ENCODE peak calls at places on chromosomes 16 and 17, in ten cellular contexts. One of them, this sample, is unnamed.

GRCh38 chr17:15348030-15348429 is 6.6 kb upstream of the TEKT3 start:
- DNase-seq in H1: no peak
- DNase-seq in suprapubic skin: no peak
- DNase-seq in foreskin keratinocyte: peak; percentile 52
- DNase-seq in heart left ventricle: no peak
- DNase-seq in K562: no peak
- DNase-seq in A549: peak; percentile 67
- DNase-seq in ovary: no peak
- DNase-seq in thoracic aorta: no peak
- DNase-seq in tibial artery: no peak
- DNase-seq in this sample: peak; percentile 51

GRCh38 chr17:19012171-19013080 is 7.9 kb upstream of the FAM83G start:
- DNase-seq in thoracic aorta: no peak
- DNase-seq in K562: no peak
- DNase-seq in suprapubic skin: no peak
- DNase-seq in heart left ventricle: no peak
- DNase-seq in H1: no peak
- DNase-seq in A549: no peak
- DNase-seq in tibial artery: no peak
- DNase-seq in foreskin keratinocyte: no peak
- DNase-seq in ovary: no peak
- DNase-seq in this sample: no peak

GRCh38 chr17:18959071-18959844 is 7.3 kb downstream of the SLC5A10 start:
- DNase-seq in ovary: no peak
- DNase-seq in tibial artery: no peak
- DNase-seq in K562: no peak
- DNase-seq in heart left ventricle: no peak
- DNase-seq in thoracic aorta: no peak
- DNase-seq in A549: no peak
- DNase-seq in foreskin keratinocyte: no peak
- DNase-seq in suprapubic skin: no peak
- DNase-seq in H1: no peak
- DNase-seq in this sample: peak; percentile 24

GRCh38 chr16:75733305-75734141 is 7.2 kb upstream of the CPHXL start:
- DNase-seq in tibial artery: peak; percentile 69
- DNase-seq in A549: no peak
- DNase-seq in suprapubic skin: no peak
- DNase-seq in ovary: peak; percentile 30
- DNase-seq in thoracic aorta: no peak
- DNase-seq in H1: no peak
- DNase-seq in heart left ventricle: no peak
- DNase-seq in foreskin keratinocyte: no peak
- DNase-seq in K562: no peak
- DNase-seq in this sample: peak; percentile 98

GRCh38 chr17:41329279-41329925 is 13.9 kb upstream of the KRTAP17-1 start:
- DNase-seq in H1: peak; percentile 78
- DNase-seq in thoracic aorta: no peak
- DNase-seq in ovary: no peak
- DNase-seq in suprapubic skin: no peak
- DNase-seq in heart left ventricle: no peak
- DNase-seq in foreskin keratinocyte: peak; percentile 33
- DNase-seq in A549: peak; percentile 78
- DNase-seq in K562: peak; percentile 39
- DNase-seq in tibial artery: no peak
- DNase-seq in this sample: peak; percentile 33

GRCh38 chr16:5001571-5001970 is 32.2 kb downstream of the NAGPA start:
- DNase-seq in heart left ventricle: no peak
- DNase-seq in suprapubic skin: no peak
- DNase-seq in tibial artery: no peak
- DNase-seq in K562: no peak
- DNase-seq in ovary: no peak
- DNase-seq in A549: no peak
- DNase-seq in H1: no peak
- DNase-seq in thoracic aorta: no peak
- DNase-seq in foreskin keratinocyte: no peak
- DNase-seq in this sample: no peak

GRCh38 chr17:45430738-45431530 is 1.7 kb downstream of the ARHGAP27 start:
- DNase-seq in foreskin keratinocyte: peak; percentile 78
- DNase-seq in A549: no peak
- DNase-seq in heart left ventricle: no peak
- DNase-seq in ovary: no peak
- DNase-seq in H1: peak; percentile 77
- DNase-seq in tibial artery: no peak
- DNase-seq in thoracic aorta: no peak
- DNase-seq in suprapubic skin: no peak
- DNase-seq in K562: no peak
- DNase-seq in this sample: no peak

GRCh38 chr16:22250522-22250921 is 44.4 kb downstream of the EEF2K start:
- DNase-seq in A549: no peak
- DNase-seq in ovary: no peak
- DNase-seq in K562: no peak
- DNase-seq in H1: no peak
- DNase-seq in thoracic aorta: no peak
- DNase-seq in foreskin keratinocyte: no peak
- DNase-seq in tibial artery: no peak
- DNase-seq in heart left ventricle: no peak
- DNase-seq in suprapubic skin: no peak
- DNase-seq in this sample: no peak

GRCh38 chr17:47717261-47717697 is 15.8 kb upstream of the TBX21 start:
- DNase-seq in thoracic aorta: no peak
- DNase-seq in K562: peak; percentile 63
- DNase-seq in A549: no peak
- DNase-seq in suprapubic skin: no peak
- DNase-seq in heart left ventricle: no peak
- DNase-seq in ovary: no peak
- DNase-seq in tibial artery: no peak
- DNase-seq in H1: no peak
- DNase-seq in foreskin keratinocyte: no peak
- DNase-seq in this sample: no peak

GRCh38 chr16:80058236-80058635 is 457.7 kb upstream of the MAF start:
- DNase-seq in foreskin keratinocyte: no peak
- DNase-seq in thoracic aorta: no peak
- DNase-seq in tibial artery: peak; percentile 69
- DNase-seq in heart left ventricle: peak; percentile 36
- DNase-seq in K562: no peak
- DNase-seq in H1: no peak
- DNase-seq in suprapubic skin: peak; percentile 87
- DNase-seq in ovary: peak; percentile 78
- DNase-seq in A549: no peak
- DNase-seq in this sample: peak; percentile 10

GRCh38 chr16:58035356-58036170 is 10.0 kb downstream of the MMP15 start:
- DNase-seq in thoracic aorta: no peak
- DNase-seq in K562: no peak
- DNase-seq in tibial artery: no peak
- DNase-seq in heart left ventricle: no peak
- DNase-seq in ovary: no peak
- DNase-seq in H1: no peak
- DNase-seq in suprapubic skin: no peak
- DNase-seq in foreskin keratinocyte: no peak
- DNase-seq in A549: no peak
- DNase-seq in this sample: no peak

GRCh38 chr16:86925067-86925791 is 346.9 kb downstream of the FOXL1 start:
- DNase-seq in foreskin keratinocyte: peak; percentile 28
- DNase-seq in ovary: no peak
- DNase-seq in suprapubic skin: no peak
- DNase-seq in H1: no peak
- DNase-seq in tibial artery: no peak
- DNase-seq in thoracic aorta: no peak
- DNase-seq in K562: no peak
- DNase-seq in A549: no peak
- DNase-seq in heart left ventricle: no peak
- DNase-seq in this sample: peak; percentile 97

GRCh38 chr17:42519546-42520444 is 16.2 kb upstream of the NAGLU start:
- DNase-seq in ovary: peak; percentile 96
- DNase-seq in foreskin keratinocyte: peak; percentile 89
- DNase-seq in suprapubic skin: peak; percentile 93
- DNase-seq in H1: peak; percentile 59
- DNase-seq in A549: peak; percentile 95
- DNase-seq in thoracic aorta: peak; percentile 93
- DNase-seq in tibial artery: peak; percentile 98
- DNase-seq in K562: no peak
- DNase-seq in heart left ventricle: peak; percentile 93
- DNase-seq in this sample: peak; percentile 99

GRCh38 chr17:42518755-42519545 is 17.1 kb upstream of the NAGLU start:
- DNase-seq in heart left ventricle: peak; percentile 73
- DNase-seq in K562: peak; percentile 72
- DNase-seq in ovary: peak; percentile 70
- DNase-seq in thoracic aorta: no peak
- DNase-seq in foreskin keratinocyte: no peak
- DNase-seq in A549: peak; percentile 84
- DNase-seq in suprapubic skin: no peak
- DNase-seq in tibial artery: peak; percentile 78
- DNase-seq in H1: no peak
- DNase-seq in this sample: peak; percentile 63

GRCh38 chr17:42518046-42518754 is 17.8 kb upstream of the NAGLU start:
- DNase-seq in foreskin keratinocyte: peak; percentile 90
- DNase-seq in H1: no peak
- DNase-seq in A549: peak; percentile 92
- DNase-seq in thoracic aorta: peak; percentile 80
- DNase-seq in heart left ventricle: peak; percentile 80
- DNase-seq in ovary: peak; percentile 92
- DNase-seq in K562: peak; percentile 37
- DNase-seq in tibial artery: peak; percentile 94
- DNase-seq in suprapubic skin: peak; percentile 90
- DNase-seq in this sample: peak; percentile 98

GRCh38 chr17:42514867-42515266 is 21.2 kb upstream of the NAGLU start:
- DNase-seq in ovary: no peak
- DNase-seq in suprapubic skin: no peak
- DNase-seq in H1: no peak
- DNase-seq in thoracic aorta: no peak
- DNase-seq in heart left ventricle: no peak
- DNase-seq in tibial artery: no peak
- DNase-seq in K562: no peak
- DNase-seq in foreskin keratinocyte: no peak
- DNase-seq in A549: no peak
- DNase-seq in this sample: no peak

DNA sequence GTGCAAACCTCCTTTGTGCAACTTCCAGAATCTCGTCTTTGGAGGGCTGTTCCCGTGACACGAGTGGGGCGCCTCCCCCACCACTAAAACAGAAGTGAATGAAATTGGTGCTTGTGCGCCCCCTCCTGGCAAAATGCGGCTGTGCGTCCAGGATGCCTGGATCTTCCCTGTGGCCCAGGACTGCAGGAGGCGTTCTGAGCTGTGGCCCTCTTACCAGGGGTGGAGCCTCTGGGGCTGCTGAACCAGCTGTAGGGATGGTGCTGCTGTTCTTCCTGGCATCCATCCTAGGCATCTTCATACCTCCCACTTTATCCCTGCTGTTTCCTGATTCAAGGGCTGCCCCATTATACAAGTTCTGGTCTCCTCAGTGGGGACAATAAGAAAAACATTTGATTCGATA is 18.5 kb upstream of the NAGLU start:
- DNase-seq in heart left ventricle: peak; percentile 86
- DNase-seq in suprapubic skin: peak; percentile 95
- DNase-seq in H1: peak; percentile 96
- DNase-seq in foreskin keratinocyte: peak; percentile 80
- DNase-seq in A549: peak; percentile 92
- DNase-seq in tibial artery: peak; percentile 97
- DNase-seq in K562: peak; percentile 91
- DNase-seq in ovary: peak; percentile 94
- DNase-seq in thoracic aorta: peak; percentile 64
- DNase-seq in this sample: peak; percentile 89
- H3K4me1 ChIP-seq in heart left ventricle: peaks cover 62% of the 10 kb centered on the region
- H3K4me1 ChIP-seq in suprapubic skin: peaks cover 58% of the 10 kb centered on the region
- H3K4me1 ChIP-seq in H1: peaks cover 6% of the 10 kb centered on the region
- H3K4me1 ChIP-seq in foreskin keratinocyte: peaks cover 28% of the 10 kb centered on the region
- H3K4me1 ChIP-seq in A549: peaks cover 59% of the 10 kb centered on the region
- H3K4me1 ChIP-seq in tibial artery: peaks cover 11% of the 10 kb centered on the region
- H3K4me1 ChIP-seq in K562: peaks cover 51% of the 10 kb centered on the region
- H3K4me1 ChIP-seq in ovary: peaks cover 67% of the 10 kb centered on the region
- H3K4me1 ChIP-seq in thoracic aorta: peaks cover 69% of the 10 kb centered on the region
- H3K4me1 ChIP-seq in this sample: peaks cover 50% of the 10 kb centered on the region

DNA sequence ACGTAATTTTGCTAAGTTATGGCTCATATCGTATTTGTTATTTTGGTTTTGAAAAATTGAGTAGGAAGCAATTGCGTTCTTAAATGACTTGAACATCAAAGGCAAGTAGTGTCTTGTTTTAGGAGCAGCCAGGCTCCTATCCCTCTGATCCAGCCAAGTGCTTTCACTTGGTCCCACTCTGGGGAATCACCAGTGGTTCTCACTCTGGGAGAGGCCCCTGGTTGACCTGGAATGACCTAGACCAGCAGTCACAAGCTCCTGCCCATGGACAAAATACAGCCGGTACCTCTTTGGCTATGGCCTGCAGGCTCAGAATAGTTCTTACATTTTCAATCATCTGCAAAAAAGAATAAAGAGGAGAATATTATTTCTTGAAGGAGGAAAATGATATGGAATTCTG is 137.9 kb downstream of the WWOX start:
- DNase-seq in foreskin keratinocyte: peak; percentile 44
- DNase-seq in ovary: no peak
- DNase-seq in thoracic aorta: no peak
- DNase-seq in H1: peak; percentile 16
- DNase-seq in heart left ventricle: peak; percentile 30
- DNase-seq in suprapubic skin: no peak
- DNase-seq in K562: no peak
- DNase-seq in tibial artery: no peak
- DNase-seq in A549: no peak
- DNase-seq in this sample: no peak
- H3K27ac ChIP-seq in foreskin keratinocyte: no peak overlapping the region
- H3K27ac ChIP-seq in ovary: no peak overlapping the region
- H3K27ac ChIP-seq in thoracic aorta: no peak overlapping the region
- H3K27ac ChIP-seq in H1: no peak overlapping the region
- H3K27ac ChIP-seq in heart left ventricle: no peak overlapping the region
- H3K27ac ChIP-seq in suprapubic skin: no peak overlapping the region
- H3K27ac ChIP-seq in K562: no peak overlapping the region
- H3K27ac ChIP-seq in tibial artery: no peak overlapping the region
- H3K27ac ChIP-seq in A549: no peak overlapping the region
- H3K27ac ChIP-seq in this sample: no peak overlapping the region

DNA sequence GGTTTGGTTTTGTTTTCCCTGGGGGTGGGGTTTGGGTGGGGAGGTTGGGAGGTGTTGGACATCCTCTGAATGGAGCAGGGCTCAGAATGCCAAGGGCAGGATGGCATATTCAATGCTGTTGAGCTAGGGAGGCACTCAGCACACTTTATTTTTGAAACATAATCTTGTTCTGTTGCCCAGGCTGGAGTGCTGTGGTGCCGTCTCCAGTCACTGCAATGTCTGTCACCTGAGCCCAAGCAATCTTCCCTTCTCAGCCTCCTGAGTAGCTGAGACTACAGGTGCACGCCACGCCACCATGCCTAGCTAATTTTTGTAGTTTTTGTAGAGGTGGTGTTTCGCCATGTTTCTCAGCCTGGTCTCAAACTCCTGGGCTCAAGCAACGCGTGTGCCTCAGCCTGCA is 186.1 kb downstream of the RPTOR start:
- DNase-seq in ovary: no peak
- DNase-seq in tibial artery: no peak
- DNase-seq in heart left ventricle: no peak
- DNase-seq in foreskin keratinocyte: no peak
- DNase-seq in H1: no peak
- DNase-seq in suprapubic skin: no peak
- DNase-seq in A549: no peak
- DNase-seq in K562: no peak
- DNase-seq in thoracic aorta: no peak
- DNase-seq in this sample: no peak
- TF ChIP-seq CTCF in ovary: no peak
- TF ChIP-seq CTCF in tibial artery: no peak
- TF ChIP-seq CTCF in heart left ventricle: no peak
- TF ChIP-seq CTCF in foreskin keratinocyte: no peak
- TF ChIP-seq CTCF in H1: no peak
- TF ChIP-seq CTCF in suprapubic skin: no peak
- TF ChIP-seq CTCF in A549: no peak
- TF ChIP-seq CTCF in K562: no peak
- TF ChIP-seq CTCF in thoracic aorta: no peak
- TF ChIP-seq CTCF in this sample: no peak

GRCh38 chr16:74573622-74574021 is 33.3 kb downstream of the GLG1 start:
- DNase-seq in suprapubic skin: no peak
- DNase-seq in H1: no peak
- DNase-seq in foreskin keratinocyte: no peak
- DNase-seq in ovary: no peak
- DNase-seq in heart left ventricle: no peak
- DNase-seq in tibial artery: no peak
- DNase-seq in K562: no peak
- DNase-seq in A549: no peak
- DNase-seq in thoracic aorta: no peak
- DNase-seq in this sample: no peak
- H3K4me1 ChIP-seq in suprapubic skin: peaks cover 13% of the 10 kb centered on the region
- H3K4me1 ChIP-seq in H1: no peaks in the 10 kb centered on the region
- H3K4me1 ChIP-seq in foreskin keratinocyte: peaks cover 17% of the 10 kb centered on the region
- H3K4me1 ChIP-seq in ovary: peaks cover 5% of the 10 kb centered on the region
- H3K4me1 ChIP-seq in heart left ventricle: peaks cover 18% of the 10 kb centered on the region
- H3K4me1 ChIP-seq in tibial artery: no peaks in the 10 kb centered on the region
- H3K4me1 ChIP-seq in K562: peaks cover 2% of the 10 kb centered on the region
- H3K4me1 ChIP-seq in A549: peaks cover 15% of the 10 kb centered on the region
- H3K4me1 ChIP-seq in thoracic aorta: peaks cover 13% of the 10 kb centered on the region
- H3K4me1 ChIP-seq in this sample: no peaks in the 10 kb centered on the region